ENCODE peak calls at places on chromosome 12, in seven cellular contexts. U is HCT116, A is GM12892, N is heart left ventricle, S is adrenal gland, Q is A549, T is ovary. D is an unnamed sample.

GRCh38 chr12:105040476-105040875 is 43.8 kb downstream of the ALDH1L2 start:
- DNase-seq in U (no peak), A (no peak), T (no peak), N (no peak), S (no peak), Q (no peak), D (no peak)

GRCh38 chr12:88793091-88793490 is 212.8 kb upstream of the KITLG start:
- DNase-seq in N (no peak), U (no peak), T (no peak), Q (no peak), S (no peak), A (no peak), D (no peak)

GRCh38 chr12:48003226-48004038 is 844 bp downstream of the COL2A1 start:
- DNase-seq in N (no peak), S (no peak), T (no peak), U (no peak), Q (peak), A (peak), D (no peak)

GRCh38 chr12:15732341-15733061 is 56.7 kb downstream of the EPS8 start:
- DNase-seq in T (no peak), S (no peak), A (no peak), Q (no peak), U (peak), N (no peak), D (no peak)

GRCh38 chr12:14567311-14568195 is at the start of gene PLBD1:
- DNase-seq in A (peak), Q (peak), U (no peak), T (peak), S (peak), N (peak), D (peak)

GRCh38 chr12:72677187-72677586 is 405.0 kb downstream of the TRHDE start:
- DNase-seq in N (no peak), Q (no peak), U (no peak), A (no peak), S (no peak), T (no peak), D (no peak)

GRCh38 chr12:43858096-43858495 is 22.2 kb downstream of the TMEM117 start:
- DNase-seq in T (no peak), N (no peak), Q (no peak), S (no peak), U (no peak), A (no peak), D (no peak)

GRCh38 chr12:2639020-2639298 is 155.8 kb upstream of the FKBP4 start:
- DNase-seq in U (no peak), S (no peak), N (no peak), Q (no peak), T (no peak), A (no peak), D (no peak)

GRCh38 chr12:128551266-128552025 is 272.3 kb downstream of the SLC15A4 start:
- DNase-seq in U (no peak), S (no peak), T (no peak), A (no peak), N (no peak), Q (no peak), D (no peak)

GRCh38 chr12:113762155-113762848 is 203.8 kb downstream of the RBM19 start:
- DNase-seq in T (no peak), N (no peak), U (no peak), A (no peak), S (no peak), Q (no peak), D (no peak)

GRCh38 chr12:110689601-110690430 is 901 bp upstream of the HVCN1 start:
- DNase-seq in N (peak), A (peak), T (peak), U (no peak), S (peak), Q (no peak), D (no peak)

GRCh38 chr12:90905691-90906370 is 49.1 kb downstream of the CCER1 start:
- DNase-seq in U (no peak), N (no peak), S (no peak), A (no peak), T (no peak), Q (no peak), D (no peak)

GRCh38 chr12:26150737-26151450 is 26.1 kb upstream of the BHLHE41 start:
- DNase-seq in U (no peak), S (no peak), A (no peak), T (no peak), Q (no peak), N (no peak), D (no peak)

GRCh38 chr12:64104376-64104775 is 117.7 kb downstream of the KICS2 start:
- DNase-seq in S (peak), A (no peak), U (no peak), T (peak), N (no peak), Q (no peak), D (peak)

GRCh38 chr12:121181181-121181580 is 28.7 kb upstream of the P2RX4 start:
- DNase-seq in U (no peak), T (no peak), A (no peak), N (no peak), Q (no peak), S (no peak), D (no peak)

GRCh38 chr12:133264173-133264572 is 28.5 kb upstream of the ANHX start:
- DNase-seq in T (no peak), U (no peak), Q (no peak), N (no peak), S (no peak), A (no peak), D (no peak)

GRCh38 chr12:49264466-49264872 is 413 bp upstream of the TUBA1C start:
- DNase-seq in T (no peak), U (no peak), A (peak), S (no peak), N (no peak), Q (peak), D (no peak)

GRCh38 chr12:61870658-61871559 is 389.3 kb upstream of the USP15 start:
- DNase-seq in T (no peak), Q (no peak), N (no peak), U (no peak), A (no peak), S (no peak), D (no peak)

GRCh38 chr12:119406322-119406721 is 71.8 kb downstream of the CCDC60 start:
- DNase-seq in N (no peak), Q (no peak), T (no peak), U (no peak), A (no peak), S (no peak), D (no peak)

DNA sequence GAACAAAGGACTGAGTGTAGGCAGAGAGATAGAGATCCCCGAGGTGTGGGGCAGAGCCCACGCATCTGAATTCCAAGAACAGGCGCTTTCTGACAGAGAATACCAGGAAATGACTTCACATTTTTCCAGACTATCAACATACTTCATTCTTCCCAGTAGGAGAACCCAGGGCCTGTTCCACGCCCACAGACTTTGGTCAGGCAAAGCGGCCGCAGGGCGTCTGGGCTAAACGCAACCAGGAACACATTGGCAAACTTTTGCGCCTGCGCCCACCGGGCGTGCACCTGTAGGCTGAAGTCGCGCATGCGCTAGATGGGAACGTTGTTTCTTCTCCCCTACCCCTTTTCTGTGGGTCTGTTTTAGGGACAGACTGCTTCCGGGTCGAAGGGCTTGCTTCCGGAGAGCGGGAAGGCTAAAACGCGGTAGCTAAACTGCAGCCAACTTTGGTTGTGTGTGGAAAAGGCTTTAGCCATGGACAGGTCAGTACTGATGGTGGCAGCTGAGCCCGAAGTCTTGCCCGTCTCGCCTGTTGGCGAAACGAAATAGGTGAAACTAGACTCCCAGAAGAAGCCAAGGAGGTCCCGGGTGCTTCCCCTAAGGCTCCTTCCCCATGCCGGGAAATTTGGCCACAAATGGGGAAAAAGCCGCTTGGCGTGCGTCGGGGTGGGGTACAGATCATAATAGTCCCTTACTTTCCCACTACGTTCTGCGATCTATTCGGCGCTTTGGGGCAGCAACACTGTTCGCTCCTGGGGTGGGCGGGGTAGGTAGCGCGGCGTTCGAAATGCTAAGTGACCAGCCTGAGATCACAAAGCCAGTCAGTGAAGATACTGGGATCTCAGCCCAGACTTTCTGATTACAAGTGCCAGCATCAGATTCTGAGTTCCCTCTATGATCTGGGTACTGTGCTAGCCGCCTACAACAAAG is at the start of gene NUP107:
- DNase-seq in T (peak), Q (peak), A (peak), N (peak), S (peak), U (peak), D (peak)
- TF ChIP-seq POLR2A in T (peak), Q (peak), A (peak), N (no peak), S (peak), U (peak), D (peak)

DNA sequence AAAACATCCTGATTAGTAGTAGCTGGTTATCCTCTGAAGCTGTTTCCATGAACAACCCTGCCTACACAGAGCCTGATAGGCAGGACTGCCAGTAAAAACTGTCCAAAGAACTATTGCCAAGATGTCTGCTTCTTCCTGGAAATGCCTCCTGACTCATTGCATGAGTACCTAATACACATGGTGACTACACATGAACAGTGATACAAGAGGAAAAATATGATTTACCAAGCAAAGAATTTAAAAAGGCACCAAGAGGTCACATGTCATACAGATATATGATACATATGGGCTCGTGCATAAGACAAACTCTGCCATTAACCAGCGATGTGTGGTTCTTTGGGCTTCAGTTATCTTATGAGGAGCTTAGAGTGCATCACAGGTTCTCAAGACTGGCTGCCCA is 552.3 kb downstream of the SLC16A7 start:
- DNase-seq in Q (no peak), N (no peak), A (no peak), U (no peak), T (no peak), S (no peak), D (no peak)
- TF ChIP-seq POLR2A in Q (no peak), N (no peak), A (no peak), U (no peak), T (no peak), S (no peak), D (no peak)

DNA sequence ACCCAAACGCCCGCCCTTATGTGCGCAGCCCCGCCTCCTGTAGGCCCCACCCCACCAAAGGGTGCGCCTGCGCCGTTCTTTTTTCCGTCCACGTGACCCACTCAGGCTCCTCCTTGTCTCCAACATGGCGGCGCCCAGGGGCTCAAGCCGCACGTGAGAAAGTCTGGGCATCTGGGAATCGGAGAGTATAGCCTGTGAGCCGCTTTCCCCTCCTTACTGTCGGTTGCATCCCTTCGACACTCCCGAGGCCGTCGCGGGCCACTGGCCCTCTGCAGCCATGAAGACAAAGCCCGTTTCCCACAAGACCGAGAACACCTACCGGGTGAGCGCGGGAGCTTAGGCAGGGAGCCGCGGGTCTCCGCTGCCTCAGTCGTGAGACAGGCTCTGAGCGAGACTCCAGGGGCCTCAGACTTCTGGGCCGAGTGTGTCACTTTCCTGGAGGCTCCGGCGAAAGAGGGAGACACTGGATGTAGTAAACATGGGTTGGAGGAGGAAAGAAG is at the start of gene UTP20:
- DNase-seq in T (peak), A (peak), U (peak), N (peak), Q (peak), S (peak), D (peak)
- TF ChIP-seq POLR2A in T (no peak), A (peak), U (peak), N (no peak), Q (peak), S (no peak), D (peak)

GRCh38 chr12:53100466-53101151 is 2.7 kb upstream of the SOAT2 start:
- DNase-seq in T (no peak), S (no peak), Q (no peak), U (no peak), A (no peak), N (no peak), D (no peak)

GRCh38 chr12:53098354-53098981 is 1.0 kb downstream of the IGFBP6 start:
- DNase-seq in S (no peak), Q (peak), N (no peak), T (peak), A (no peak), U (peak), D (no peak)

GRCh38 chr12:53097207-53097563 is 282 bp upstream of the IGFBP6 start:
- DNase-seq in T (peak), S (no peak), U (no peak), Q (no peak), N (no peak), A (no peak), D (no peak)

GRCh38 chr12:53097564-53098353 is at the start of gene IGFBP6:
- DNase-seq in U (no peak), N (peak), A (no peak), Q (peak), S (peak), T (peak), D (no peak)

DNA sequence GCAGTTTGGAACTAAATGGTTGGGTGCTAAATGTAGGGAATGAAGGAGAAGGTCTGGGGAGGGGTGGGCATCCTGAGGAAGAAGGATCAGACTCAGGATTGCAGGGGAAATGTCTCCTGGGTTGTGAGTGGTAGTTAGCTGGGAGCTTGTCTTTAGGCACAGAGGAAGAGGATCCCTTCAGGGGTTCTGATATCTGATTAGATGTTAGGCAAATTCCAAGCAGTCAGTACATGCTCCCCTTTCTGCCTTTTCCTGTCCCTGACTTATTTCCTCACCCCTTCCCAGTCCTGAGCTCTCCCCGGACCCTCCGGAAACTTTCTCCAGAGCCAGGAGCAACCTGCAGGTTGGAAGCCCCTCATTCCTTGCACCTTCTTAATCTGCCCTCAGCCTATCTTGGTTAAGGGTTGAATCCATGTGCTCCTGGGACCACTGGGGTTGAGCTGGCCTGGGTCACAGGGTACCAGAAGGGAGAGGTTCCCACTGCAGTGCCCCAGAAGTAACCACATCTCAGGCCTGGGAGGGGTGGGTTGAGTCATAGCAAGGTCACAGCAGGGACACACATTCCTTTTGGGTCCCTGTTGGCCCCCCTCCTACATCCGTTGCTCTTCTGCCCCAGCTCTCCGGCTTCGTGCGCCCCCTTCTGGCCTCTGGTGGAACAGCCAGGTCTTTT is 1.6 kb downstream of the IGFBP6 start:
- DNase-seq in N (peak), S (peak), T (peak), U (peak), A (peak), Q (peak), D (peak)
- TF ChIP-seq POLR2A in N (no peak), S (no peak), T (no peak), U (no peak), A (no peak), Q (peak), D (peak)

GRCh38 chr12:56160160-56160763 is 2.1 kb downstream of the MYL6 start:
- DNase-seq in T (no peak), A (no peak), Q (no peak), N (no peak), U (no peak), S (peak), D (no peak)
- TF ChIP-seq POLR2A in T (no peak), A (peak), Q (no peak), N (no peak), U (no peak), S (no peak), D (no peak)

DNA sequence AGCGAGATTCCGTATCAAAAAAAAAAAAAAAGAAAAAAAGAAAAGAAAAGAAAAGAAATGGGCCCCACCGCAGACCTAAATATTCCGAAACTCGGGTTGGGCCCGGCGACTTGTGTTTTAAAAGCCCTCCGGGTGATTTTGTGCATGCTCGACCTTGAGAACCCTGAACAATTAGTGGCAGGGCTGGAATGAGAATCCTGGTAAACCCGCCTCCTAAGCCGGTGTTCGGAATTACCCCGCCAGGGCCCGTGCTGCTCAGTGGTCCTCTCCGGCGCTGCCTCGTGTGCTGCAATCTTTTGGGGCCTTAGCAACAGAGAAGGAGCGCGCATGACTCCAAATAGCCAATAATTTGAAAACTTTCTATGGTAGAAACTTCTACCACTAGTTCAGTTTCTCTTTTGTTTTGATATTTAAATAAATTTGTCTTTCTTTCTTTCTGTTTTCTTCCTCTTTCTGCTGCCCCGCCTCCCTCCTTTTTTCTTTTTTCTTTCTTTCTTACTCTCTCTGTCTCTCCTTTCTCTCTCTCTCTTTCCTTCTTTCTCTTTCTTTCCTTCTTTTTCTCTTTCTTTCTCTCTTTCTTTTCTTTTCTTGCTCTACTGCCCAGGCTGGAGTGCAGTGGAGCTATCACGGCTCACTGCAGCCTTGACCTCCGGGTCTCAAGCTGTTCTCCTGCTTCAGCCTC is 1.5 kb upstream of the GALNT6 start:
- DNase-seq in Q (no peak), U (no peak), T (no peak), S (no peak), A (peak), N (no peak), D (no peak)
- TF ChIP-seq POLR2A in Q (no peak), U (no peak), T (no peak), S (no peak), A (peak), N (no peak), D (no peak)

GRCh38 chr12:27709212-27709931 is 1.3 kb upstream of the MRPS35 start:
- DNase-seq in U (no peak), A (no peak), N (no peak), T (no peak), S (no peak), Q (no peak), D (no peak)

GRCh38 chr12:27710592-27711311 is at the start of gene MRPS35:
- DNase-seq in T (peak), A (peak), S (peak), Q (peak), U (peak), N (peak), D (peak)

GRCh38 chr12:27711957-27712356 is 1.3 kb downstream of the MRPS35 start:
- DNase-seq in U (no peak), Q (no peak), S (no peak), N (no peak), T (no peak), A (no peak), D (no peak)

GRCh38 chr12:27709932-27710591 is 570 bp upstream of the MRPS35 start:
- DNase-seq in S (no peak), A (no peak), T (no peak), N (no peak), Q (no peak), U (no peak), D (peak)

GRCh38 chr12:27711312-27711682 is 665 bp downstream of the MRPS35 start:
- DNase-seq in U (no peak), T (no peak), S (no peak), N (no peak), Q (no peak), A (no peak), D (no peak)
- TF ChIP-seq POLR2A in U (no peak), T (no peak), S (no peak), N (no peak), Q (no peak), A (no peak), D (no peak)

DNA sequence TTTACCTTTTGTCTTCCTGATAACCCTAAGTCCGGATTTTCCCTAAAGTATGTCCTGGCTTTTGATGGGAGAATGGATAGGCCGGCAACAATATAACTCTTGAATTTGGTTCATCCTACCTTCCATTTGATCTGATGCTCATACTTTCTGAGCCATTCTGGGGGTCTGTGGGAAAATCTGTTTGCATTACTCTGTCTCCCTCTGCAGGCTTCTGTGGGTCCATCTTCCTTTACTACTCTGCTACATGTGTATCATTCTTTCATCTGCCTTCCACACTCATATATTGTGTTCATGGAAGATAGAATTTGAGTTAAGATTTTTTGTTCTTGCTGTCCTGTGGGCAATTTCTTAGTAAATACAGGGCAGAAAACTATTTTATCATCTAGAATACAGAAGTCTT is 101.5 kb downstream of the NAV3 start:
- DNase-seq in S (no peak), T (no peak), U (no peak), Q (no peak), A (no peak), N (no peak), D (no peak)
- TF ChIP-seq POLR2A in S (no peak), T (no peak), U (no peak), Q (no peak), A (no peak), N (no peak), D (no peak)

GRCh38 chr12:7108042-7108927 is 729 bp downstream of the C1RL start:
- DNase-seq in Q (peak), U (peak), S (peak), T (peak), A (peak), N (peak), D (peak)
- TF ChIP-seq POLR2A in Q (peak), U (peak), S (peak), T (peak), A (peak), N (no peak), D (peak)